ENCODE peak calls at places on chromosome 18, in six cellular contexts. D, V, O, N, B and E are unnamed samples.

GRCh38 chr18:76882186-76882585 is 59.8 kb downstream of the ZNF236 start:
- DNase-seq in V (no peak), B (no peak), D (no peak), N (no peak), O (no peak), E (no peak)

GRCh38 chr18:69432847-69433246 is 32.2 kb downstream of the DOK6 start:
- DNase-seq in O (no peak), N (no peak), B (no peak), D (no peak), V (no peak), E (no peak)

GRCh38 chr18:50126466-50126865 is 68.5 kb downstream of the MYO5B start:
- DNase-seq in N (no peak), D (no peak), O (no peak), B (no peak), V (no peak), E (no peak)

GRCh38 chr18:14976736-14977430 is 228.9 kb downstream of the ANKRD30B start:
- DNase-seq in V (no peak), B (no peak), N (peak), O (no peak), D (no peak), E (no peak)

GRCh38 chr18:59996370-59996966 is 96.7 kb downstream of the PMAIP1 start:
- DNase-seq in O (peak), B (peak), N (peak), V (peak), D (peak), E (peak)

GRCh38 chr18:76980663-76981387 is 151.8 kb downstream of the MBP start:
- DNase-seq in N (no peak), D (no peak), V (no peak), O (no peak), B (no peak), E (no peak)

GRCh38 chr18:72638353-72638752 is 94.2 kb upstream of the CBLN2 start:
- DNase-seq in D (no peak), V (no peak), B (no peak), O (no peak), N (no peak), E (no peak)

GRCh38 chr18:79687806-79688205 is 8.2 kb downstream of the CTDP1 start:
- DNase-seq in N (no peak), O (no peak), D (peak), V (no peak), B (peak), E (peak)

GRCh38 chr18:74063552-74063951 is 84.1 kb downstream of the FBXO15 start:
- DNase-seq in B (no peak), D (no peak), O (no peak), V (no peak), N (no peak), E (no peak)

GRCh38 chr18:78192044-78192443 is 787.6 kb upstream of the SALL3 start:
- DNase-seq in B (no peak), D (no peak), O (no peak), V (no peak), N (no peak), E (no peak)

GRCh38 chr18:79569720-79570119 is 109.9 kb upstream of the CTDP1 start:
- DNase-seq in V (peak), N (no peak), D (no peak), B (no peak), O (no peak), E (no peak)

GRCh38 chr18:80234398-80234797 is 12.9 kb downstream of the PARD6G start:
- DNase-seq in O (no peak), D (no peak), N (no peak), V (no peak), B (no peak), E (no peak)

GRCh38 chr18:52844323-52844722 is 504.3 kb downstream of the DCC start:
- DNase-seq in N (no peak), O (no peak), D (no peak), V (no peak), B (no peak), E (no peak)

GRCh38 chr18:14978962-14979535 is 231.1 kb downstream of the ANKRD30B start:
- DNase-seq in V (peak), N (peak), B (no peak), D (no peak), O (no peak), E (no peak)

GRCh38 chr18:72867721-72868665 is at the start of gene NETO1:
- DNase-seq in O (no peak), N (no peak), V (no peak), D (no peak), B (no peak), E (peak)

DNA sequence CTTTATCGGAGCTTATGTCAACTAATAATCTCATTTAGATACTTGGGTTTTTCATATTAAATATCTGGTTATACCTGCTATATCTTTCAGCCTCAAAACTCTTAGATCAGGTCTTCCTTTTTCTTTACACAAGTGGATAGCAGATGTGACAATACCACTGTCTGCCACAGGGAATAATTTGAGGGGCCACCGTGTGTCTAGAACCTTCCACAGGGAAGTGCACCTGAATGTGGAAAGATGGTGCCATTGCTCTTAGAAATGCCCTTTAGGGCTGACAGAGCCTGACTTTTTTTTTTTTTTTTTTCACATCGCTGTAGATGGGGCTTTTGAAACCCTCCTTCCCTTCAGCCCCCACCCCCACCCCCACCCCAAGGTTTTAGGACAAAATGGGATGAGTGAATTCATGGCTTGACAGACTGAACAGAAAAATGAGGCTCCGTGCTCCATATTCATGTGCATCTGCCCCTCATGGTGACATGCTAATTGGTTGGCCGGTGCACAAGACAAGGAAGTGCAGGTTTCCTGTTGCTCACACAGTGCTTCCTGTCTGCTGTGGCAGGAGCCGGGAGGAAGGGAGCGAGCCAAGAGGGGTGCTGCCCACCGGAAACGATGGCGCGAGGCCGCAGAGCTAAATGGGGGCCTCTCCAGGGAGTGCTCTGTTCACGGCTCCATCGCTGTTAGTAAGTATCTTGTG is 246.0 kb downstream of the LDLRAD4 start:
- DNase-seq in O (no peak), N (peak), B (peak), V (peak), D (peak), E (no peak)
- H3K4me3 ChIP-seq in O (no peak), N (no peak), B (no peak), V (no peak), D (no peak), E (no peak)

DNA sequence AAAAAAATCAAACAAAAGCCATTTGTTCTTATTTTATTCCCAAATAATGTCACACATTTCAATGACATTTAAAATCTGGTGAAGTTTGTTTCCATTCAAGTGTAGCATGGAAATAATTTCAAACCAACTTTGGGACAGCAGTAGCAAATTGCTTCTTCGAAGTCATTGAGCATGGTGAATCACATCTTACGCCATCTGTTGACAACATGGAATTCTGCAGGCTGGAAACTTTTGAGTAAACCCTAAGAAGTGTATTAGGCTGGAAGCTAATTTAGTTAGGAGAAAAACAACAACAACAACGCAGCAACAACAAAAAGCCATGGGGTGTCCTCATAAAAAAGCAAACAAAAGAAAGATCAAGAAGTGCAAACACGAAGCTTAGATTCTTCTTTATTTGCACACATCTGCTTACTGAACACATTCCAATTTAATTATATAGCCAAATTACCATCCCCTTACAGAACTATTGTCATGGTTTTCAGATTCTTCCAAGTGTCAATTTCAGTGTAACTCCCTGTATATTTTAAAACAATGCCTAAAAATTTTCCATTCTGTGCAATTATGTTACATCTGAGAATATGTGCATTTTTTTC is 659.0 kb upstream of the CDH7 start:
- DNase-seq in N (no peak), B (no peak), O (no peak), V (no peak), D (peak), E (peak)
- TF ChIP-seq CTCF in N (peak), B (peak), O (peak), V (peak), D (peak), E (peak)

GRCh38 chr18:11660691-11661090 is 28.4 kb upstream of the GNAL start:
- DNase-seq in B (no peak), V (no peak), N (no peak), O (no peak), D (no peak), E (no peak)
- H3K4me3 ChIP-seq in B (no peak), V (no peak), N (no peak), O (no peak), D (no peak), E (no peak)

GRCh38 chr18:2948038-2948437 is 64.9 kb downstream of the LPIN2 start:
- DNase-seq in N (peak), D (peak), O (peak), B (peak), V (no peak), E (peak)
- TF ChIP-seq CTCF in N (peak), D (peak), O (peak), B (peak), V (peak), E (peak)

GRCh38 chr18:62842898-62843297 is 127.6 kb downstream of the PHLPP1 start:
- DNase-seq in O (no peak), V (no peak), D (no peak), B (no peak), N (no peak), E (no peak)

GRCh38 chr18:62841405-62841804 is 126.1 kb downstream of the PHLPP1 start:
- DNase-seq in B (no peak), V (no peak), D (no peak), O (no peak), N (no peak), E (no peak)

GRCh38 chr18:62846334-62846733 is 131.0 kb downstream of the PHLPP1 start:
- DNase-seq in D (no peak), B (no peak), V (no peak), O (no peak), N (no peak), E (no peak)

GRCh38 chr18:62847081-62847480 is 131.7 kb downstream of the PHLPP1 start:
- DNase-seq in D (no peak), O (no peak), N (no peak), B (no peak), V (no peak), E (no peak)

DNA sequence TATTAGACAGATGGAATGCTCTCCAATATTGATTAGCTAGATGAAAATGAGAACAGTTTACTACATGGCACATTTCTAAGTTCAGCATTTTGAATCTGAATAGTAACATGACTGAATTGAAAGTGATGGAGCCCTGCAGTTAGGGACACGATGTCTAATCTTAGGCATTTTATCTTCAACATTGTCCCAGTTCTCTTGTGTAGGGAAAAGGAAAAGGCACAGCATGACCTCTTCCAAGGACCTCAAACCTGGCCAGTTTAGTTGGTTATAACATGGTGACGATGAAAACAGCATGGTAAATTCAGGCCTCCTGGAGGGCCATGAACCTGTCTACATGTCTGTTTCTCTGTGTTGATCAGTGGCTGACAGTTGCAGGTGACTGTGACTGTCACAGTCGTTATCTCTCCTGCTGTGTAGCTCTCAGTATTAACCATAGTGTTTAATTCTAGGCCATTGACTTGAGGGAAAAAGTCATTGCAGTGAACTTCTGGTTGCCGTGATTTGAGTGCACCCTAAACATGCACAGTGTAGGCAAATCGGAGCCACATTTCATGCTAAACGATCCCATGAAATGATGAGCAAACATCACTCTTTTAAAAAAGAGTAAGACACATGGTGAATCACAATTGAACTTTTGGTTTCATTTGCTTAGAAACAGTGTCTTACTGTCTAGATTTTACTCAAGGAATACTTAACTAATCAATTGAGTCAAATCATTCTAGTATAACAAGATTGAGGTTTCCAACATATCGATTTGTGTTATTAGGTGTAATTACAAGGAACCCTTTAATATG is 129.7 kb downstream of the PHLPP1 start:
- DNase-seq in V (no peak), D (no peak), N (no peak), B (no peak), O (no peak), E (no peak)
- H3K4me3 ChIP-seq in V (no peak), D (no peak), N (no peak), B (no peak), O (no peak), E (no peak)

GRCh38 chr18:47397671-47398319 is 146.3 kb upstream of the SKOR2 start:
- DNase-seq in D (no peak), N (no peak), B (no peak), O (peak), V (peak), E (no peak)
- TF ChIP-seq CTCF in D (no peak), N (no peak), B (peak), O (peak), V (peak), E (no peak)

DNA sequence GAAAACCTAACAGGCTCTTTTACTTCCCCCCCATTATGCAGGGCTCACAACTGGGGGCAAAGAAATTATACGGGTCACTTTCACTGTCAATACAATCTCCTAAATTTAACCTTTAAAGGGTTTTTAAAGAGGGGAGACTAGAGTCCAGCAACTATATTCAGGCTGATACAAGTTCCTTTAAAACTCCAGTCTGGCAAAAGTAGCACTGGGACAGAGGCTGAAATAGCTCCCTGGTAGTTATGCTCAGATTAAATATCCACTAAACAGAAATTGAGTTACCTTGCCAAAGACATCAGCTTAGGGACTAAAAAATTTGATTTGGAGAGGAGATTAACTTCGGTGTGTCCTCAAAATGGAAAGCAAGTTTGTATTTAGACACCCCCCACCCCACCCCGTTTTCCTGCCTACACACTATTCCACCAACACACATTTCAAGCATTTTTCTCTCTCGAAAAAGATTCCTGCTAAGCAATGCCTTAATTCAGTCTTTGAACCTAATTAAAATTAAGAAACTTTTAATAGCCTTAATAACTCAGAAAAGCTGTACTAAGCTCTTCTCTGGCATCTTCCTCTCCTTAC is 127.2 kb downstream of the OSBPL1A start:
- DNase-seq in D (no peak), B (no peak), O (no peak), V (no peak), N (no peak), E (no peak)
- H3K4me3 ChIP-seq in D (peak), B (peak), O (peak), V (peak), N (no peak), E (peak)